ENCODE peak calls at places on chromosomes 3 and 15, in seven cellular contexts. K is mesenchymal stem cell, B is HepG2, P is astrocyte, A is MM.1S, H is fibroblast of lung, L is GM23248. D is an unnamed sample.

GRCh38 chr15:39830166-39830565 is 47.5 kb upstream of the FSIP1 start:
- DNase-seq in K (no peak), B (no peak), P (no peak), A (no peak), H (no peak), L (no peak), D (no peak)

GRCh38 chr3:16061491-16061890 is 113.0 kb upstream of the GALNT15 start:
- DNase-seq in K (no peak), B (no peak), P (no peak), A (no peak), H (no peak), L (peak; percentile 42), D (no peak)

GRCh38 chr15:47682661-47683060 is 34.6 kb upstream of the SEMA6D start:
- DNase-seq in K (no peak), B (no peak), P (no peak), A (no peak), H (no peak), L (no peak), D (no peak)

GRCh38 chr3:70358978-70359580 is 46.6 kb upstream of the MDFIC2 start:
- DNase-seq in K (peak; percentile 12), B (peak; percentile 2), P (peak; percentile 12), A (peak; percentile 46), H (peak; percentile 59), L (peak; percentile 46), D (peak; percentile 11)

GRCh38 chr3:184771748-184772147 is 40.2 kb upstream of the VPS8 start:
- DNase-seq in K (no peak), B (no peak), P (no peak), A (no peak), H (no peak), L (no peak), D (no peak)

GRCh38 chr3:100402150-100402706 is 889 bp downstream of the LNP1 start:
- DNase-seq in K (peak; percentile 86), B (no peak), P (peak; percentile 63), A (peak; percentile 6), H (peak; percentile 47), L (peak; percentile 80), D (no peak)

GRCh38 chr3:49454457-49454856 is 15.6 kb upstream of the DAG1 start:
- DNase-seq in K (no peak), B (peak; percentile 66), P (no peak), A (no peak), H (no peak), L (no peak), D (no peak)

GRCh38 chr15:39623550-39623931 is 42.7 kb downstream of the THBS1 start:
- DNase-seq in K (no peak), B (no peak), P (no peak), A (peak; percentile 91), H (no peak), L (no peak), D (no peak)

GRCh38 chr15:31433101-31433500 is 106.5 kb downstream of the KLF13 start:
- DNase-seq in K (no peak), B (no peak), P (no peak), A (no peak), H (no peak), L (peak; percentile 42), D (no peak)

GRCh38 chr15:68211656-68212320 is 6.7 kb upstream of the CALML4 start:
- DNase-seq in K (no peak), B (no peak), P (no peak), A (no peak), H (no peak), L (no peak), D (no peak)

GRCh38 chr3:192935441-192935840 is 17.8 kb upstream of the MB21D2 start:
- DNase-seq in K (peak; percentile 66), B (no peak), P (peak; percentile 38), A (no peak), H (no peak), L (peak; percentile 26), D (no peak)

GRCh38 chr3:145716519-145716918 is 444.5 kb downstream of the PLOD2 start:
- DNase-seq in K (peak; percentile 31), B (no peak), P (no peak), A (no peak), H (peak; percentile 87), L (peak; percentile 49), D (no peak)

GRCh38 chr15:51038258-51039042 is 56.3 kb downstream of the TNFAIP8L3 start:
- DNase-seq in K (no peak), B (peak; percentile 16), P (no peak), A (no peak), H (no peak), L (no peak), D (no peak)

GRCh38 chr3:40336101-40336500 is 26.6 kb downstream of the EIF1B start:
- DNase-seq in K (no peak), B (no peak), P (no peak), A (no peak), H (no peak), L (no peak), D (no peak)

GRCh38 chr15:82533801-82534200 is 6.5 kb downstream of the RPS17 start:
- DNase-seq in K (no peak), B (no peak), P (no peak), A (no peak), H (no peak), L (no peak), D (no peak)

GRCh38 chr3:99647081-99647480 is 8.7 kb downstream of the COL8A1 start:
- DNase-seq in K (peak; percentile 59), B (no peak), P (peak; percentile 62), A (no peak), H (no peak), L (peak; percentile 55), D (no peak)

GRCh38 chr3:192878374-192878773 is 39.3 kb downstream of the MB21D2 start:
- DNase-seq in K (no peak), B (no peak), P (no peak), A (no peak), H (no peak), L (no peak), D (no peak)

GRCh38 chr3:195385526-195385925 is 57.3 kb downstream of the ACAP2 start:
- DNase-seq in K (peak; percentile 37), B (no peak), P (peak; percentile 53), A (no peak), H (no peak), L (no peak), D (peak; percentile 18)

GRCh38 chr3:169673521-169673920 is 10.0 kb upstream of the MECOM start:
- DNase-seq in K (no peak), B (no peak), P (no peak), A (no peak), H (no peak), L (no peak), D (no peak)

GRCh38 chr3:126516152-126516935 is 1.2 kb downstream of the UROC1 start:
- DNase-seq in K (no peak), B (no peak), P (no peak), A (no peak), H (no peak), L (no peak), D (no peak)

GRCh38 chr3:177220136-177220974 is 23.1 kb upstream of the TBL1XR1 start:
- DNase-seq in K (no peak), B (no peak), P (peak; percentile 51), A (no peak), H (no peak), L (no peak), D (no peak)

GRCh38 chr15:57972801-57973311 is 92.7 kb downstream of the ALDH1A2 start:
- DNase-seq in K (no peak), B (no peak), P (no peak), A (no peak), H (no peak), L (no peak), D (no peak)

GRCh38 chr3:39362177-39362576 is 21.0 kb upstream of the SLC25A38 start:
- DNase-seq in K (no peak), B (no peak), P (no peak), A (no peak), H (no peak), L (no peak), D (no peak)

GRCh38 chr3:49461443-49462171 is 8.5 kb upstream of the DAG1 start:
- DNase-seq in K (peak; percentile 72), B (no peak), P (no peak), A (no peak), H (no peak), L (peak; percentile 49), D (no peak)

GRCh38 chr3:30526031-30526430 is 80.4 kb upstream of the TGFBR2 start:
- DNase-seq in K (no peak), B (no peak), P (no peak), A (no peak), H (no peak), L (no peak), D (no peak)

GRCh38 chr3:127632035-127632434 is 3.0 kb downstream of the PODXL2 start:
- DNase-seq in K (no peak), B (no peak), P (no peak), A (no peak), H (no peak), L (no peak), D (no peak)

GRCh38 chr3:127628426-127628787 is 578 bp upstream of the PODXL2 start:
- DNase-seq in K (no peak), B (no peak), P (no peak), A (no peak), H (no peak), L (no peak), D (no peak)

GRCh38 chr3:127628788-127629456 is at the start of gene PODXL2:
- DNase-seq in K (peak; percentile 68), B (peak; percentile 28), P (peak; percentile 48), A (peak; percentile 43), H (peak; percentile 43), L (peak; percentile 80), D (peak; percentile 54)

GRCh38 chr3:127630811-127631714 is 2.1 kb downstream of the PODXL2 start:
- DNase-seq in K (no peak), B (no peak), P (no peak), A (no peak), H (no peak), L (no peak), D (no peak)

GRCh38 chr3:127629462-127630403 is 748 bp downstream of the PODXL2 start:
- DNase-seq in K (no peak), B (no peak), P (no peak), A (no peak), H (no peak), L (peak; percentile 42), D (no peak)
- H2AFZ ChIP-seq in K (no peak overlapping the region), B (no peak overlapping the region), P (peak overlapping the region; percentile 73), A (no peak overlapping the region), H (no peak overlapping the region), L (peak overlapping the region; percentile 26), D (peak overlapping the region; percentile 90)

DNA sequence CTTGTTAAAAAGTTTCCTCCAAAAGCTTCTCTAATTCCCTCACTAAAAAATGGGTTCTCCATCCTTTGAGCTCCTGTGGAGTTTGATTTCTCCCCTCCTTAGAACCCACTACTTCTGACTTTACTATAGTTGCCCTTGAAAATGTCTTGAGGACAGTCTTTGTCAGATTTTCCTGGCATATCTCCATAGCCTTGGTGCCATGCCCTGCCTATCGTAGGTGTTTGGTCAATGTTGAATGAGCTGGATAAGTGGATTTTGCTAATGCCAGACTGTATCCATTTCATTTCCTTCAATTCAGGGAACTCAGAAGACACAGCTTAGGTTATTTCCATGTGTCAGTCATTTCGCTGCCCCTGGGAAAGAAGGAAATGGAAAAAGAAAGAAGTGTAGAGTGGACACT is 40.6 kb downstream of the TMEM266 start:
- DNase-seq in K (no peak), B (no peak), P (no peak), A (no peak), H (no peak), L (no peak), D (no peak)
- H3K9ac ChIP-seq in K (no peak overlapping the region), B (no peak overlapping the region), P (no peak overlapping the region), A (no peak overlapping the region), H (no peak overlapping the region), L (no peak overlapping the region), D (no peak overlapping the region)

GRCh38 chr15:59614153-59614552 is 2.6 kb downstream of the GCNT3 start:
- DNase-seq in K (no peak), B (no peak), P (no peak), A (no peak), H (no peak), L (no peak), D (no peak)
- H2AFZ ChIP-seq in K (no peak overlapping the region), B (no peak overlapping the region), P (no peak overlapping the region), A (no peak overlapping the region), H (no peak overlapping the region), L (no peak overlapping the region), D (no peak overlapping the region)

GRCh38 chr3:63966871-63967270 is 54.7 kb upstream of the SCAANT1 start:
- DNase-seq in K (no peak), B (no peak), P (no peak), A (no peak), H (no peak), L (no peak), D (no peak)
- H3K9ac ChIP-seq in K (no peak overlapping the region), B (peak overlapping the region; percentile 31), P (no peak overlapping the region), A (peak overlapping the region; percentile 9), H (no peak overlapping the region), L (no peak overlapping the region), D (no peak overlapping the region)